ENCODE peak calls at places on chromosomes 4 and X, in ten cellular contexts. One of them, this sample, is unnamed.
A peak's percentile ranks its signal among the peaks of the same experiment; 100 is the strongest.

GRCh38 chr4:45131020-45131419 is 404.7 kb upstream of the GNPDA2 start:
- DNase-seq in cardiac muscle cell: no peak
- DNase-seq in tibial artery: no peak
- DNase-seq in thyroid gland: no peak
- DNase-seq in GM23248: no peak
- DNase-seq in epithelial cell of esophagus: no peak
- DNase-seq in left ventricle myocardium inferior: no peak
- DNase-seq in cardiac fibroblast: no peak
- DNase-seq in GM12865: no peak
- DNase-seq in endothelial cell of umbilical vein: no peak
- DNase-seq in this sample: no peak

GRCh38 chr4:139483000-139483399 is 29.1 kb downstream of the RAB33B start:
- DNase-seq in cardiac muscle cell: no peak
- DNase-seq in tibial artery: no peak
- DNase-seq in thyroid gland: no peak
- DNase-seq in GM23248: no peak
- DNase-seq in epithelial cell of esophagus: no peak
- DNase-seq in left ventricle myocardium inferior: no peak
- DNase-seq in cardiac fibroblast: no peak
- DNase-seq in GM12865: no peak
- DNase-seq in endothelial cell of umbilical vein: no peak
- DNase-seq in this sample: no peak

GRCh38 chrX:120358687-120359086 is 3.2 kb upstream of the ATP1B4 start:
- DNase-seq in cardiac muscle cell: no peak
- DNase-seq in tibial artery: no peak
- DNase-seq in thyroid gland: no peak
- DNase-seq in GM23248: peak; percentile 88
- DNase-seq in epithelial cell of esophagus: peak; percentile 61
- DNase-seq in left ventricle myocardium inferior: no peak
- DNase-seq in cardiac fibroblast: peak; percentile 1
- DNase-seq in GM12865: no peak
- DNase-seq in endothelial cell of umbilical vein: no peak
- DNase-seq in this sample: no peak

GRCh38 chr4:68576272-68577100 is at the start of gene UGT2B17:
- DNase-seq in cardiac muscle cell: no peak
- DNase-seq in tibial artery: no peak
- DNase-seq in thyroid gland: no peak
- DNase-seq in GM23248: no peak
- DNase-seq in epithelial cell of esophagus: peak; percentile 13
- DNase-seq in left ventricle myocardium inferior: no peak
- DNase-seq in cardiac fibroblast: no peak
- DNase-seq in GM12865: peak; percentile 89
- DNase-seq in endothelial cell of umbilical vein: no peak
- DNase-seq in this sample: no peak

GRCh38 chr4:168309781-168310180 is 8.8 kb downstream of the DDX60 start:
- DNase-seq in cardiac muscle cell: peak; percentile 27
- DNase-seq in tibial artery: no peak
- DNase-seq in thyroid gland: no peak
- DNase-seq in GM23248: no peak
- DNase-seq in epithelial cell of esophagus: no peak
- DNase-seq in left ventricle myocardium inferior: no peak
- DNase-seq in cardiac fibroblast: peak; percentile 65
- DNase-seq in GM12865: no peak
- DNase-seq in endothelial cell of umbilical vein: peak; percentile 68
- DNase-seq in this sample: no peak

GRCh38 chrX:12901486-12901885 is 4.9 kb upstream of the TLR8 start:
- DNase-seq in cardiac muscle cell: peak; percentile 40
- DNase-seq in tibial artery: peak; percentile 29
- DNase-seq in thyroid gland: peak; percentile 56
- DNase-seq in GM23248: peak; percentile 49
- DNase-seq in epithelial cell of esophagus: peak; percentile 61
- DNase-seq in left ventricle myocardium inferior: peak; percentile 31
- DNase-seq in cardiac fibroblast: peak; percentile 59
- DNase-seq in GM12865: peak; percentile 74
- DNase-seq in endothelial cell of umbilical vein: peak; percentile 41
- DNase-seq in this sample: peak; percentile 75

GRCh38 chr4:77917075-77917474 is 54.4 kb downstream of the MRPL1 start:
- DNase-seq in cardiac muscle cell: no peak
- DNase-seq in tibial artery: no peak
- DNase-seq in thyroid gland: no peak
- DNase-seq in GM23248: no peak
- DNase-seq in epithelial cell of esophagus: no peak
- DNase-seq in left ventricle myocardium inferior: no peak
- DNase-seq in cardiac fibroblast: no peak
- DNase-seq in GM12865: no peak
- DNase-seq in endothelial cell of umbilical vein: no peak
- DNase-seq in this sample: no peak

GRCh38 chrX:11189097-11189496 is 78.0 kb downstream of the HCCS start:
- DNase-seq in cardiac muscle cell: no peak
- DNase-seq in tibial artery: no peak
- DNase-seq in thyroid gland: no peak
- DNase-seq in GM23248: no peak
- DNase-seq in epithelial cell of esophagus: peak; percentile 75
- DNase-seq in left ventricle myocardium inferior: no peak
- DNase-seq in cardiac fibroblast: no peak
- DNase-seq in GM12865: no peak
- DNase-seq in endothelial cell of umbilical vein: no peak
- DNase-seq in this sample: no peak

GRCh38 chrX:141982296-141982695 is 78.6 kb downstream of the MAGEC1 start:
- DNase-seq in cardiac muscle cell: no peak
- DNase-seq in tibial artery: no peak
- DNase-seq in thyroid gland: no peak
- DNase-seq in GM23248: no peak
- DNase-seq in epithelial cell of esophagus: no peak
- DNase-seq in left ventricle myocardium inferior: no peak
- DNase-seq in cardiac fibroblast: no peak
- DNase-seq in GM12865: no peak
- DNase-seq in endothelial cell of umbilical vein: no peak
- DNase-seq in this sample: no peak

DNA sequence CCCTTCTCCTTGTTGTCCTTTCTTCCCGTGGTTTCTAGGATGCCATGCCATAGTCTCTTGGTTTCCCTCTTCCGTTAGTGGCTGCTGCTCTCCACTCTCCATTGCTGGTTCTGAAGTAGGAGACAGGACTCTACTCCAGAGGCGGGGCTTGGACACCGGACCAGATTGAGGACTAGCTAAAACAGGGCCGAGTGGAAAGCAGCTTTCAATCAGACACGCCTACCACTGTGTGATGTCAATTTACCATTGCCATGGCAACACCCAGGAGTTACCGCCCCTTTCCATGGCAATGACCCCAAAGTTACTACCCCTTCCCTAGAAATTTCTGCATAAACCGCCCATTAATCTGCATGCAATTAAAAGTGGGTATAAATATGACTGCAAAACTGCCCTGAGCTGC is 88.7 kb upstream of the CCDC160 start:
- DNase-seq in cardiac muscle cell: no peak
- DNase-seq in tibial artery: no peak
- DNase-seq in thyroid gland: no peak
- DNase-seq in GM23248: no peak
- DNase-seq in epithelial cell of esophagus: no peak
- DNase-seq in left ventricle myocardium inferior: no peak
- DNase-seq in cardiac fibroblast: peak; percentile 1
- DNase-seq in GM12865: no peak
- DNase-seq in endothelial cell of umbilical vein: no peak
- DNase-seq in this sample: no peak
- H3K4me3 ChIP-seq in cardiac muscle cell: no peak overlapping the region
- H3K4me3 ChIP-seq in tibial artery: peak overlapping the region; percentile 33
- H3K4me3 ChIP-seq in thyroid gland: no peak overlapping the region
- H3K4me3 ChIP-seq in GM23248: no peak overlapping the region
- H3K4me3 ChIP-seq in epithelial cell of esophagus: no peak overlapping the region
- H3K4me3 ChIP-seq in left ventricle myocardium inferior: peak overlapping the region; percentile 39
- H3K4me3 ChIP-seq in cardiac fibroblast: no peak overlapping the region
- H3K4me3 ChIP-seq in GM12865: no peak overlapping the region
- H3K4me3 ChIP-seq in endothelial cell of umbilical vein: no peak overlapping the region
- H3K4me3 ChIP-seq in this sample: no peak overlapping the region

GRCh38 chr4:98577956-98578355 is 80.5 kb downstream of the TSPAN5 start:
- DNase-seq in cardiac muscle cell: no peak
- DNase-seq in tibial artery: no peak
- DNase-seq in thyroid gland: no peak
- DNase-seq in GM23248: no peak
- DNase-seq in epithelial cell of esophagus: no peak
- DNase-seq in left ventricle myocardium inferior: no peak
- DNase-seq in cardiac fibroblast: peak; percentile 27
- DNase-seq in GM12865: no peak
- DNase-seq in endothelial cell of umbilical vein: no peak
- DNase-seq in this sample: no peak
- H3K4me3 ChIP-seq in cardiac muscle cell: no peak overlapping the region
- H3K4me3 ChIP-seq in tibial artery: no peak overlapping the region
- H3K4me3 ChIP-seq in thyroid gland: no peak overlapping the region
- H3K4me3 ChIP-seq in GM23248: peak overlapping the region; percentile 31
- H3K4me3 ChIP-seq in epithelial cell of esophagus: no peak overlapping the region
- H3K4me3 ChIP-seq in left ventricle myocardium inferior: peak overlapping the region; percentile 32
- H3K4me3 ChIP-seq in cardiac fibroblast: no peak overlapping the region
- H3K4me3 ChIP-seq in GM12865: no peak overlapping the region
- H3K4me3 ChIP-seq in endothelial cell of umbilical vein: no peak overlapping the region
- H3K4me3 ChIP-seq in this sample: no peak overlapping the region

GRCh38 chr4:185591679-185592141 is 56.4 kb upstream of the PDLIM3 start:
- DNase-seq in cardiac muscle cell: no peak
- DNase-seq in tibial artery: no peak
- DNase-seq in thyroid gland: no peak
- DNase-seq in GM23248: peak; percentile 27
- DNase-seq in epithelial cell of esophagus: peak; percentile 73
- DNase-seq in left ventricle myocardium inferior: no peak
- DNase-seq in cardiac fibroblast: peak; percentile 69
- DNase-seq in GM12865: no peak
- DNase-seq in endothelial cell of umbilical vein: no peak
- DNase-seq in this sample: no peak
- H3K4me3 ChIP-seq in cardiac muscle cell: no peak overlapping the region
- H3K4me3 ChIP-seq in tibial artery: no peak overlapping the region
- H3K4me3 ChIP-seq in thyroid gland: no peak overlapping the region
- H3K4me3 ChIP-seq in GM23248: no peak overlapping the region
- H3K4me3 ChIP-seq in epithelial cell of esophagus: no peak overlapping the region
- H3K4me3 ChIP-seq in left ventricle myocardium inferior: no peak overlapping the region
- H3K4me3 ChIP-seq in cardiac fibroblast: no peak overlapping the region
- H3K4me3 ChIP-seq in GM12865: no peak overlapping the region
- H3K4me3 ChIP-seq in endothelial cell of umbilical vein: no peak overlapping the region
- H3K4me3 ChIP-seq in this sample: no peak overlapping the region

DNA sequence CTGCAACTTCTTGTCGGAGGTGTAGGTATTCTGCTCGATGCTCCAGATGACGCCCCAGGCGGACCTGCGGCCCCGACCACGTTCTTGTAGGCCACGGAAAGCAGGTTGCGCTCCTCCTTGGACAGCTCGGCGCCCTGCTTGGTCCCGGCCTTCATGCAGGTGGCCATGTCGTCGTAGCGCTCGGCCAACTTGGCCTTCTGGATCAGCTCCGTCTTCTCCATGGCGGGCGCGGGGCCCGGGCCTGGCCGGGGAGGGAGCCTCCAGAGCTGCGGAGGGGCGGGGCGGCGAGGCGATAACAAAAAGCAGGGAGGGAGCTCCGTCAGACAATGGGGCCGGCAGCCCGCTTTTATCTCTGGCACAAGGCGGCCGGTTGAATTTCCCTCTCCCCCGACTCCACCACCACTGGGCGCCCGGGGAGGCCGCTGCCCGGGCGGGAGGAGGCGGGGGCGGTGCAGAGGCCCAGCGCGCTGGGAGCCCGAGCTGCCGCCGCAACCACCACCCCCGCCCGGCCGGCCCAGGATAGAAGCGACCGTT is 28.3 kb upstream of the DRP2 start:
- DNase-seq in cardiac muscle cell: peak; percentile 38
- DNase-seq in tibial artery: peak; percentile 18
- DNase-seq in thyroid gland: no peak
- DNase-seq in GM23248: peak; percentile 36
- DNase-seq in epithelial cell of esophagus: peak; percentile 3
- DNase-seq in left ventricle myocardium inferior: peak; percentile 15
- DNase-seq in cardiac fibroblast: peak; percentile 35
- DNase-seq in GM12865: no peak
- DNase-seq in endothelial cell of umbilical vein: peak; percentile 29
- DNase-seq in this sample: peak; percentile 82
- H3K4me3 ChIP-seq in cardiac muscle cell: no peak overlapping the region
- H3K4me3 ChIP-seq in tibial artery: peak overlapping the region; percentile 54
- H3K4me3 ChIP-seq in thyroid gland: no peak overlapping the region
- H3K4me3 ChIP-seq in GM23248: peak overlapping the region; percentile 53
- H3K4me3 ChIP-seq in epithelial cell of esophagus: no peak overlapping the region
- H3K4me3 ChIP-seq in left ventricle myocardium inferior: peak overlapping the region; percentile 54
- H3K4me3 ChIP-seq in cardiac fibroblast: peak overlapping the region; percentile 4
- H3K4me3 ChIP-seq in GM12865: no peak overlapping the region
- H3K4me3 ChIP-seq in endothelial cell of umbilical vein: no peak overlapping the region
- H3K4me3 ChIP-seq in this sample: peak overlapping the region; percentile 29

DNA sequence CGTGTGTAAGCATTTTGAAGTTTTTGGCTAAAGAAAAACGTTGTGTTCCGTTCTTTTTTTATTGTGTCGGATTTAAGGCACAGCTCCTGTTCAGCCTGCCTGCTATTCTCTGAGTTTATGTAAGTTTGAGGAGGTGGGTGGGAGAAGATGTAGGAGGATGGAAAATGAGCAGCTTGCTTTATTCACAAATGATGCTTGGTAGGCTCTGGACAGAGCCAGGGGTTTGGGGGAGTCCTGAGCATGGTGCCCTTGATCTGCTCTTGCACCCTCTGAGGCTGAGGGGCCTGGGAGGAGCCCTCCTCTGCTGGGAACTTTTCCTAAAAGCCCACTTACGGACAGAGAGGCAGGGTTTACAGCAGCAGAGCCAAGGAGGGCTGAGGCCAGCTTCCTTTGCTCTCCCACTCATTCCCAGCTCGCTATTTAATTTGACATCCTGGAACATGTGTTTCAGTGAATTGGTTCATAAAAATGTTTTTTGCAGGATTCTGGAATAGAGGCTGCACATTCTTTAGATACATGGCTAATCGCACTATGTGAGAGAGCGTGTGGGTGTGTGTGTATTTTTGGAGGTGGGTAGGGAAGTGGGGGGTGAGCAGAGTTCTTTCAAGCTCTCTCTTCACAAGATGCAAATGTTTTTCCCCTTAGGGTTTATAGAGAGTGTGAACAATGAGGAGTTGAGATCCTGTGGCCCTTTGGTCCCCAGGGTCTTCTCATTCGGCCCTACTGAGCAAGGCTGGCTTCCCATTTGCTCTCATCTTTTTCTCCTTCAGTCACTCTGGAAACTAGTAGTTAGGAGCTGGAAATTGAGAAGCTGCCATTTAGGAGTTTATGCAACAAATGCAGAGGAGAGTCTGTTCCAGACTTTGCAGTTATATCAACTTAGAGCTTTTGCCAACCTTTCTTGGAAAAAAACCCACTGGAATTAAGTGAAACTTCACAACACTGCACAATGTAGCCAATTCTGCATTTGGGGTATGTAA is 32.1 kb downstream of the TMEM131L start:
- DNase-seq in cardiac muscle cell: no peak
- DNase-seq in tibial artery: no peak
- DNase-seq in thyroid gland: no peak
- DNase-seq in GM23248: peak; percentile 75
- DNase-seq in epithelial cell of esophagus: no peak
- DNase-seq in left ventricle myocardium inferior: no peak
- DNase-seq in cardiac fibroblast: peak; percentile 89
- DNase-seq in GM12865: peak; percentile 69
- DNase-seq in endothelial cell of umbilical vein: no peak
- DNase-seq in this sample: no peak
- H3K4me3 ChIP-seq in cardiac muscle cell: no peak overlapping the region
- H3K4me3 ChIP-seq in tibial artery: peak overlapping the region; percentile 26
- H3K4me3 ChIP-seq in thyroid gland: no peak overlapping the region
- H3K4me3 ChIP-seq in GM23248: peak overlapping the region; percentile 46
- H3K4me3 ChIP-seq in epithelial cell of esophagus: no peak overlapping the region
- H3K4me3 ChIP-seq in left ventricle myocardium inferior: peak overlapping the region; percentile 22
- H3K4me3 ChIP-seq in cardiac fibroblast: no peak overlapping the region
- H3K4me3 ChIP-seq in GM12865: peak overlapping the region; percentile 93
- H3K4me3 ChIP-seq in endothelial cell of umbilical vein: no peak overlapping the region
- H3K4me3 ChIP-seq in this sample: no peak overlapping the region

DNA sequence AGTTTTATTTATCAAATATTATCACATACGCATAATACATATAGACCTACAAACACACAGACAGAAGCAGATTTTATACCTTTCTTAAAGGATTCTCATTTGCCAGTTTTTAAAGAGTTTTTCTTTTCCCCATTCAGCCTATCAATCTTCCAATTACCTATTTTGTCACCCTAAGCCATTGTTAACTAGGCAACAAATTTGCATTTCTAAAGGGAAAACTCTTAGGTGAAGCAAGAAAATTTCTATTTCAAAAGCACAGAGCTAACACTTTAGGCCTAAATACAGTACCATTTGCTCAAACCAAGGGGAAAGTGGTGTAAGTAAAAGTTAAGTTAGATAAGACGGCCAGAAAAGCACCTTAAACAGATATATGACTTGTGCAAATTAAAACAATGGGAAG is 156.6 kb downstream of the NDST3 start:
- DNase-seq in cardiac muscle cell: no peak
- DNase-seq in tibial artery: no peak
- DNase-seq in thyroid gland: no peak
- DNase-seq in GM23248: no peak
- DNase-seq in epithelial cell of esophagus: no peak
- DNase-seq in left ventricle myocardium inferior: no peak
- DNase-seq in cardiac fibroblast: no peak
- DNase-seq in GM12865: no peak
- DNase-seq in endothelial cell of umbilical vein: no peak
- DNase-seq in this sample: no peak
- H3K4me3 ChIP-seq in cardiac muscle cell: no peak overlapping the region
- H3K4me3 ChIP-seq in tibial artery: no peak overlapping the region
- H3K4me3 ChIP-seq in thyroid gland: no peak overlapping the region
- H3K4me3 ChIP-seq in GM23248: no peak overlapping the region
- H3K4me3 ChIP-seq in epithelial cell of esophagus: no peak overlapping the region
- H3K4me3 ChIP-seq in left ventricle myocardium inferior: no peak overlapping the region
- H3K4me3 ChIP-seq in cardiac fibroblast: no peak overlapping the region
- H3K4me3 ChIP-seq in GM12865: no peak overlapping the region
- H3K4me3 ChIP-seq in endothelial cell of umbilical vein: no peak overlapping the region
- H3K4me3 ChIP-seq in this sample: no peak overlapping the region

This sample was measured in H7.